ENCODE peak calls at places on chromosomes 2 and 18, in six cellular contexts. N is left lung; P is activated naive CD4-positive, alpha-beta T cell treated with anti-CD3 and anti-CD28 coated beads, Interleukin-2, amount 10 ng/mL, durations not matched to agents 7 days and 5 days; C is activated naive CD8-positive, alpha-beta T cell treated with anti-CD3 and anti-CD28 coated beads for 36 hours; U is nephron progenitor cell; V is stimulated activated CD4-positive, alpha-beta T cell treated with anti-CD3 and anti-CD28 coated beads, Interleukin-2, amount 100 ng/mL, for 48 hours. W is an unnamed sample.

GRCh38 chr2:131104487-131105155 is 515 bp upstream of the PLEKHB2 start:
- DNase-seq in N (peak), V (peak), P (peak), U (no peak), C (peak), W (peak)

GRCh38 chr2:147049888-147050446 is 794.9 kb upstream of the ACVR2A start:
- DNase-seq in N (no peak), U (no peak), C (no peak), P (no peak), V (no peak), W (no peak)

GRCh38 chr2:15992457-15993231 is 52.3 kb downstream of the MYCN start:
- DNase-seq in P (no peak), U (no peak), N (no peak), V (no peak), C (no peak), W (no peak)

GRCh38 chr2:10326707-10327594 is 24.2 kb downstream of the HPCAL1 start:
- DNase-seq in V (no peak), P (no peak), C (no peak), U (no peak), N (peak), W (no peak)

GRCh38 chr2:205024822-205025518 is 479.7 kb downstream of the PARD3B start:
- DNase-seq in V (peak), C (peak), P (peak), U (no peak), N (no peak), W (no peak)

GRCh38 chr18:35754464-35754863 is 172.9 kb downstream of the GALNT1 start:
- DNase-seq in U (no peak), C (no peak), N (no peak), P (no peak), V (no peak), W (no peak)

GRCh38 chr18:36702398-36703010 is 126.3 kb downstream of the TPGS2 start:
- DNase-seq in N (no peak), C (no peak), U (no peak), V (no peak), P (no peak), W (no peak)

GRCh38 chr2:112726487-112727190 is 5.8 kb downstream of the NT5DC4 start:
- DNase-seq in P (peak), N (peak), V (peak), C (peak), U (peak), W (peak)

W was measured in testis.